ENCODE peak calls at places on chromosomes 13 and 19, in eight cellular contexts. O is iPS DF 19.7, W is anterior cingulate cortex, S is omental fat pad, H is T-helper 1 cell, R is brain pericyte, X is neural progenitor cell, Q is right atrium auricular region. P is an unnamed sample.

GRCh38 chr13:48656621-48657020 is 2.9 kb downstream of the CYSLTR2 start:
- DNase-seq in O (no peak), W (no peak), S (no peak), H (no peak), R (no peak), X (peak), Q (no peak), P (no peak)

GRCh38 chr19:45670670-45671453 is 2.8 kb downstream of the GIPR start:
- DNase-seq in O (no peak), W (peak), S (peak), H (peak), R (no peak), X (peak), Q (peak), P (peak)

GRCh38 chr13:113928701-113929627 is 44.9 kb downstream of the C13orf46 start:
- DNase-seq in O (no peak), W (peak), S (peak), H (no peak), R (peak), X (no peak), Q (peak), P (peak)

GRCh38 chr13:39506559-39507390 is 96.2 kb downstream of the LHFPL6 start:
- DNase-seq in O (no peak), W (no peak), S (no peak), H (no peak), R (no peak), X (no peak), Q (no peak), P (no peak)

GRCh38 chr13:97221046-97221445 is 1.1 kb upstream of the MBNL2 start:
- DNase-seq in O (no peak), W (no peak), S (no peak), H (no peak), R (no peak), X (no peak), Q (no peak), P (no peak)

GRCh38 chr19:11651062-11651461 is 53.8 kb downstream of the ZNF627 start:
- DNase-seq in O (no peak), W (no peak), S (no peak), H (no peak), R (no peak), X (no peak), Q (no peak), P (no peak)

GRCh38 chr19:32265991-32266390 is 79.4 kb upstream of the ZNF507 start:
- DNase-seq in O (no peak), W (no peak), S (no peak), H (no peak), R (no peak), X (peak), Q (no peak), P (no peak)

GRCh38 chr13:24617394-24618218 is 62.6 kb upstream of the ATP12A start:
- DNase-seq in O (no peak), W (no peak), S (no peak), H (no peak), R (no peak), X (no peak), Q (peak), P (no peak)

GRCh38 chr13:39249971-39250370 is 211.7 kb downstream of the NHLRC3 start:
- DNase-seq in O (no peak), W (no peak), S (no peak), H (no peak), R (no peak), X (no peak), Q (no peak), P (no peak)

GRCh38 chr19:45469835-45470146 is 2.0 kb downstream of the FOSB start:
- DNase-seq in O (no peak), W (peak), S (no peak), H (peak), R (no peak), X (no peak), Q (no peak), P (no peak)

GRCh38 chr19:27745978-27746542 is 1466.9 kb downstream of the UQCRFS1 start:
- DNase-seq in O (no peak), W (no peak), S (no peak), H (no peak), R (no peak), X (no peak), Q (peak), P (no peak)

GRCh38 chr13:48818495-48818961 is 157.2 kb upstream of the FNDC3A start:
- DNase-seq in O (no peak), W (no peak), S (no peak), H (no peak), R (peak), X (no peak), Q (no peak), P (no peak)

GRCh38 chr13:112444001-112444311 is 67.8 kb downstream of the SPACA7 start:
- DNase-seq in O (peak), W (no peak), S (peak), H (peak), R (no peak), X (peak), Q (peak), P (peak)

GRCh38 chr19:8069116-8069973 is 16.8 kb downstream of the CCL25 start:
- DNase-seq in O (peak), W (no peak), S (no peak), H (no peak), R (no peak), X (peak), Q (no peak), P (no peak)

GRCh38 chr19:42693760-42694350 is 46.4 kb downstream of the PSG3 start:
- DNase-seq in O (peak), W (no peak), S (no peak), H (no peak), R (no peak), X (no peak), Q (no peak), P (no peak)

GRCh38 chr19:45600340-45600885 is 1.6 kb downstream of the GPR4 start:
- DNase-seq in O (no peak), W (no peak), S (no peak), H (no peak), R (no peak), X (no peak), Q (no peak), P (no peak)

P was measured in left cardiac atrium.